ENCODE peak calls at places on chromosomes 5 and 9, in seven cellular contexts. One of them, this sample, is unnamed. For H3K9me3, the result is how much of the 10 kb centered on the place peaks cover.

GRCh38 chr9:23587903-23588302 is 238.1 kb downstream of the ELAVL2 start:
- DNase-seq in tibial artery: no peak
- DNase-seq in osteoblast: no peak
- DNase-seq in breast epithelium: no peak
- DNase-seq in keratinocyte: no peak
- DNase-seq in cardiac muscle cell: no peak
- DNase-seq in stomach: no peak
- DNase-seq in this sample: no peak

GRCh38 chr5:74648835-74649286 is 8.3 kb upstream of the ENC1 start:
- DNase-seq in osteoblast: peak
- DNase-seq in keratinocyte: no peak
- DNase-seq in stomach: no peak
- DNase-seq in cardiac muscle cell: peak
- DNase-seq in breast epithelium: no peak
- DNase-seq in tibial artery: no peak
- DNase-seq in this sample: no peak

GRCh38 chr9:19231126-19232035 is 888 bp downstream of the DENND4C start:
- DNase-seq in keratinocyte: no peak
- DNase-seq in stomach: peak
- DNase-seq in tibial artery: peak
- DNase-seq in breast epithelium: no peak
- DNase-seq in osteoblast: peak
- DNase-seq in cardiac muscle cell: peak
- DNase-seq in this sample: peak

GRCh38 chr9:27675354-27675753 is 102.1 kb upstream of the C9orf72 start:
- DNase-seq in tibial artery: no peak
- DNase-seq in cardiac muscle cell: no peak
- DNase-seq in keratinocyte: no peak
- DNase-seq in stomach: no peak
- DNase-seq in breast epithelium: no peak
- DNase-seq in osteoblast: no peak
- DNase-seq in this sample: no peak

GRCh38 chr9:107158321-107158720 is 124.8 kb upstream of the RAD23B start:
- DNase-seq in breast epithelium: no peak
- DNase-seq in stomach: no peak
- DNase-seq in osteoblast: no peak
- DNase-seq in cardiac muscle cell: peak
- DNase-seq in keratinocyte: no peak
- DNase-seq in tibial artery: no peak
- DNase-seq in this sample: no peak

GRCh38 chr9:131530546-131530929 is 525 bp downstream of the UCK1 start:
- DNase-seq in keratinocyte: no peak
- DNase-seq in osteoblast: peak
- DNase-seq in cardiac muscle cell: peak
- DNase-seq in tibial artery: peak
- DNase-seq in stomach: peak
- DNase-seq in breast epithelium: peak
- DNase-seq in this sample: peak

GRCh38 chr5:5494489-5495402 is 72.3 kb downstream of the ICE1 start:
- DNase-seq in breast epithelium: peak
- DNase-seq in tibial artery: no peak
- DNase-seq in keratinocyte: no peak
- DNase-seq in stomach: peak
- DNase-seq in osteoblast: peak
- DNase-seq in cardiac muscle cell: peak
- DNase-seq in this sample: peak

GRCh38 chr5:98341038-98341710 is 432.3 kb upstream of the RGMB start:
- DNase-seq in cardiac muscle cell: no peak
- DNase-seq in stomach: no peak
- DNase-seq in tibial artery: no peak
- DNase-seq in breast epithelium: no peak
- DNase-seq in keratinocyte: no peak
- DNase-seq in osteoblast: peak
- DNase-seq in this sample: no peak

GRCh38 chr5:154709368-154710305 is 45.5 kb upstream of the LARP1 start:
- DNase-seq in stomach: no peak
- DNase-seq in breast epithelium: no peak
- DNase-seq in cardiac muscle cell: no peak
- DNase-seq in tibial artery: no peak
- DNase-seq in osteoblast: peak
- DNase-seq in keratinocyte: no peak
- DNase-seq in this sample: no peak

GRCh38 chr5:149473441-149473840 is 77.8 kb downstream of the CSNK1A1 start:
- DNase-seq in breast epithelium: no peak
- DNase-seq in osteoblast: no peak
- DNase-seq in stomach: no peak
- DNase-seq in keratinocyte: no peak
- DNase-seq in tibial artery: no peak
- DNase-seq in cardiac muscle cell: no peak
- DNase-seq in this sample: no peak

GRCh38 chr9:107749787-107750444 is 260.3 kb upstream of the KLF4 start:
- DNase-seq in osteoblast: peak
- DNase-seq in breast epithelium: peak
- DNase-seq in keratinocyte: no peak
- DNase-seq in tibial artery: peak
- DNase-seq in cardiac muscle cell: no peak
- DNase-seq in stomach: peak
- DNase-seq in this sample: peak

GRCh38 chr9:135726138-135726853 is 24.3 kb downstream of the KCNT1 start:
- DNase-seq in breast epithelium: no peak
- DNase-seq in keratinocyte: no peak
- DNase-seq in stomach: no peak
- DNase-seq in cardiac muscle cell: no peak
- DNase-seq in tibial artery: no peak
- DNase-seq in osteoblast: no peak
- DNase-seq in this sample: no peak

GRCh38 chr5:175797521-175798038 is 73.8 kb upstream of the CPLX2 start:
- DNase-seq in osteoblast: no peak
- DNase-seq in keratinocyte: no peak
- DNase-seq in cardiac muscle cell: peak
- DNase-seq in breast epithelium: no peak
- DNase-seq in stomach: no peak
- DNase-seq in tibial artery: no peak
- DNase-seq in this sample: no peak

GRCh38 chr9:94911211-94911610 is 184.7 kb downstream of the AOPEP start:
- DNase-seq in tibial artery: no peak
- DNase-seq in osteoblast: no peak
- DNase-seq in cardiac muscle cell: no peak
- DNase-seq in breast epithelium: no peak
- DNase-seq in stomach: no peak
- DNase-seq in keratinocyte: no peak
- DNase-seq in this sample: peak

GRCh38 chr5:83172655-83173054 is 95.3 kb downstream of the XRCC4 start:
- DNase-seq in keratinocyte: no peak
- DNase-seq in stomach: no peak
- DNase-seq in cardiac muscle cell: no peak
- DNase-seq in tibial artery: no peak
- DNase-seq in osteoblast: no peak
- DNase-seq in breast epithelium: no peak
- DNase-seq in this sample: no peak

GRCh38 chr9:135662758-135663450 is at the start of gene LCN9:
- DNase-seq in stomach: no peak
- DNase-seq in tibial artery: no peak
- DNase-seq in cardiac muscle cell: no peak
- DNase-seq in breast epithelium: no peak
- DNase-seq in keratinocyte: no peak
- DNase-seq in osteoblast: peak
- DNase-seq in this sample: no peak

GRCh38 chr5:67053229-67053628 is 143.4 kb downstream of the CD180 start:
- DNase-seq in stomach: no peak
- DNase-seq in cardiac muscle cell: peak
- DNase-seq in keratinocyte: no peak
- DNase-seq in breast epithelium: no peak
- DNase-seq in osteoblast: no peak
- DNase-seq in tibial artery: no peak
- DNase-seq in this sample: no peak

GRCh38 chr5:120146787-120147186 is 317.3 kb upstream of the PRR16 start:
- DNase-seq in breast epithelium: no peak
- DNase-seq in cardiac muscle cell: no peak
- DNase-seq in stomach: no peak
- DNase-seq in osteoblast: no peak
- DNase-seq in keratinocyte: no peak
- DNase-seq in tibial artery: no peak
- DNase-seq in this sample: no peak

GRCh38 chr9:34522971-34523797 is at the start of gene ENHO:
- DNase-seq in keratinocyte: no peak
- DNase-seq in osteoblast: peak
- DNase-seq in stomach: peak
- DNase-seq in cardiac muscle cell: peak
- DNase-seq in tibial artery: peak
- DNase-seq in breast epithelium: peak
- DNase-seq in this sample: peak

GRCh38 chr5:10654566-10654965 is 90.7 kb downstream of the ANKRD33B start:
- DNase-seq in cardiac muscle cell: no peak
- DNase-seq in breast epithelium: no peak
- DNase-seq in stomach: peak
- DNase-seq in tibial artery: no peak
- DNase-seq in osteoblast: no peak
- DNase-seq in keratinocyte: no peak
- DNase-seq in this sample: no peak

GRCh38 chr5:115398726-115399125 is 102.3 kb upstream of the CCDC112 start:
- DNase-seq in breast epithelium: no peak
- DNase-seq in tibial artery: no peak
- DNase-seq in keratinocyte: peak
- DNase-seq in cardiac muscle cell: no peak
- DNase-seq in osteoblast: no peak
- DNase-seq in stomach: no peak
- DNase-seq in this sample: no peak

GRCh38 chr5:166845044-166845443 is 1446.4 kb upstream of the WWC1 start:
- DNase-seq in cardiac muscle cell: peak
- DNase-seq in breast epithelium: no peak
- DNase-seq in tibial artery: no peak
- DNase-seq in keratinocyte: no peak
- DNase-seq in stomach: no peak
- DNase-seq in osteoblast: no peak
- DNase-seq in this sample: no peak

GRCh38 chr9:34623386-34624235 is 3.3 kb upstream of the DCTN3 start:
- DNase-seq in tibial artery: no peak
- DNase-seq in breast epithelium: no peak
- DNase-seq in stomach: no peak
- DNase-seq in keratinocyte: no peak
- DNase-seq in osteoblast: no peak
- DNase-seq in cardiac muscle cell: no peak
- DNase-seq in this sample: no peak

GRCh38 chr5:1366514-1366913 is 21.6 kb upstream of the CLPTM1L start:
- DNase-seq in breast epithelium: no peak
- DNase-seq in keratinocyte: no peak
- DNase-seq in cardiac muscle cell: no peak
- DNase-seq in stomach: no peak
- DNase-seq in osteoblast: peak
- DNase-seq in tibial artery: no peak
- DNase-seq in this sample: no peak

GRCh38 chr5:65817936-65818335 is 95.9 kb downstream of the NLN start:
- DNase-seq in keratinocyte: no peak
- DNase-seq in stomach: no peak
- DNase-seq in cardiac muscle cell: no peak
- DNase-seq in osteoblast: no peak
- DNase-seq in tibial artery: no peak
- DNase-seq in breast epithelium: no peak
- DNase-seq in this sample: no peak

GRCh38 chr9:93187047-93187446 is 3.1 kb downstream of the WNK2 start:
- DNase-seq in cardiac muscle cell: peak
- DNase-seq in osteoblast: peak
- DNase-seq in breast epithelium: no peak
- DNase-seq in tibial artery: no peak
- DNase-seq in keratinocyte: no peak
- DNase-seq in stomach: peak
- DNase-seq in this sample: no peak

DNA sequence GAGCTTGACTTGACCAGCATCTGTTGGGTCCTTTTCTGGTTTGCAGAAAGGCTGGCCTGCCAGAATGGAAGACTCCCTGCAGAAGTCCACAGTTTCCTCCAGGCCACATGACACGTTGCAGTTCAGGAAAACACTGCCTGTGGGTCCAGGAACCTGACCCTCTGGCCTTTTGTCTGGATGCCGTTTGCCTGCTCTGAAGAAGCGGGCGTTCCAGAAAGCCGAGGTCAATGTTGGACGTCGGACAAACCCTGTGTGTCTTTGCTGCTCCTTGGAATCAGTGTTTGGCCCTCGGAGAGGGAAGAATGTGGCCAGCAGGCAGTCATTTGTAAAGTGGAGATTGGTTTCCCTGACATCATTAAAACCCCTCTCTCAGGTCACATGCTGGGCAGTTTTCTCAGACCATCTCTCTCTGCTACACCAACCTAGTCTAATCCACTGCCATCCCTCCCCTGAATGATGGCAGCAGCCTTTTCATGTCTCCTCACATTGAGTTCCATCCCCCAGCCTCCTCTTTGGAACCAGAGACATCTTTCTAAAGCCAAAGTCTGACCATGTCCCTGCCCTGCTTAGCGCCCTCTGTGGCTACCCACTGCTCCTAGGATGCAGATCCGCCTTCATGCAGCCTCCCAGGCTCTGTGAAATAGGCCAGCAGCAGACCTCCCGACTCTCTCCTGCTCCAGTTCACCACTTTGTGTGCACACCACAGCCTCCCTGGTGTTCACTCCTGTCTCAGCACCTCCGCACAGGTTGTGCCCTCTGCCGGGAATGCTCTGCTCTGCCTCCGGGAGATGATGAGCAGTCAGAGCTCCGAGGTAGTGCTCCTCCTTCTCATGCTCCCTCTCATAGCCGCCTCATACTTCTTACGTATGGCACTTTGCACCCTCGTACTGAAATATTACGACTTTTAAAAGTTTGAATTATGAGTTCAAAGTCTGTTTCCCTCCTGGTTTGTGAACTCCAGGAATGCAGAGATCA is 75.6 kb downstream of the RALGPS1 start:
- DNase-seq in breast epithelium: peak
- DNase-seq in tibial artery: peak
- DNase-seq in cardiac muscle cell: no peak
- DNase-seq in osteoblast: no peak
- DNase-seq in stomach: no peak
- DNase-seq in keratinocyte: no peak
- DNase-seq in this sample: no peak
- TF ChIP-seq CTCF in breast epithelium: no peak
- TF ChIP-seq CTCF in tibial artery: no peak
- TF ChIP-seq CTCF in cardiac muscle cell: no peak
- TF ChIP-seq CTCF in osteoblast: no peak
- TF ChIP-seq CTCF in stomach: no peak
- TF ChIP-seq CTCF in keratinocyte: no peak
- TF ChIP-seq CTCF in this sample: no peak

GRCh38 chr5:62496152-62496551 is 82.5 kb upstream of the LRRC70 start:
- DNase-seq in keratinocyte: no peak
- DNase-seq in cardiac muscle cell: no peak
- DNase-seq in breast epithelium: no peak
- DNase-seq in tibial artery: no peak
- DNase-seq in osteoblast: no peak
- DNase-seq in stomach: no peak
- DNase-seq in this sample: no peak
- H3K9me3 ChIP-seq in keratinocyte: under half
- H3K9me3 ChIP-seq in cardiac muscle cell: under half
- H3K9me3 ChIP-seq in breast epithelium: under half
- H3K9me3 ChIP-seq in tibial artery: under half
- H3K9me3 ChIP-seq in osteoblast: under half
- H3K9me3 ChIP-seq in stomach: under half
- H3K9me3 ChIP-seq in this sample: under half

GRCh38 chr5:172918421-172919371 is 40.5 kb upstream of the RPL26L1 start:
- DNase-seq in cardiac muscle cell: no peak
- DNase-seq in breast epithelium: no peak
- DNase-seq in tibial artery: no peak
- DNase-seq in keratinocyte: no peak
- DNase-seq in stomach: peak
- DNase-seq in osteoblast: peak
- DNase-seq in this sample: no peak
- H3K27ac ChIP-seq in cardiac muscle cell: no peak
- H3K27ac ChIP-seq in breast epithelium: no peak
- H3K27ac ChIP-seq in tibial artery: peak
- H3K27ac ChIP-seq in keratinocyte: no peak
- H3K27ac ChIP-seq in stomach: peak
- H3K27ac ChIP-seq in osteoblast: peak
- H3K27ac ChIP-seq in this sample: no peak

GRCh38 chr5:138032028-138032571 is 779 bp downstream of the FAM13B start:
- DNase-seq in breast epithelium: peak
- DNase-seq in osteoblast: peak
- DNase-seq in keratinocyte: no peak
- DNase-seq in stomach: peak
- DNase-seq in tibial artery: peak
- DNase-seq in cardiac muscle cell: peak
- DNase-seq in this sample: peak
- TF ChIP-seq CTCF in breast epithelium: no peak
- TF ChIP-seq CTCF in osteoblast: peak
- TF ChIP-seq CTCF in keratinocyte: no peak
- TF ChIP-seq CTCF in stomach: no peak
- TF ChIP-seq CTCF in tibial artery: no peak
- TF ChIP-seq CTCF in cardiac muscle cell: no peak
- TF ChIP-seq CTCF in this sample: no peak